ENCODE peak calls at places on chromosome 14, in four cellular contexts. One of them, this sample, is unnamed.
A peak's percentile ranks its signal among the peaks of the same experiment; 100 is the strongest.

GRCh38 chr14:38951451-38951850 is 151.6 kb downstream of the SEC23A start:
- DNase-seq in adipocyte: peak; percentile 59
- DNase-seq in suprapubic skin: no peak
- DNase-seq in CD4-positive, CD25-positive, alpha-beta regulatory T cell: no peak
- DNase-seq in this sample: no peak

GRCh38 chr14:97025722-97026121 is 228.5 kb downstream of the VRK1 start:
- DNase-seq in adipocyte: no peak
- DNase-seq in suprapubic skin: no peak
- DNase-seq in CD4-positive, CD25-positive, alpha-beta regulatory T cell: no peak
- DNase-seq in this sample: no peak

GRCh38 chr14:65972891-65973290 is 513.3 kb upstream of the CCDC196 start:
- DNase-seq in adipocyte: peak; percentile 60
- DNase-seq in suprapubic skin: no peak
- DNase-seq in CD4-positive, CD25-positive, alpha-beta regulatory T cell: no peak
- DNase-seq in this sample: no peak

GRCh38 chr14:49550284-49551184 is 35.6 kb downstream of the RPS29 start:
- DNase-seq in adipocyte: peak; percentile 25
- DNase-seq in suprapubic skin: no peak
- DNase-seq in CD4-positive, CD25-positive, alpha-beta regulatory T cell: no peak
- DNase-seq in this sample: no peak

GRCh38 chr14:95862243-95862642 is 14.4 kb upstream of the TUNAR start:
- DNase-seq in adipocyte: peak; percentile 5
- DNase-seq in suprapubic skin: no peak
- DNase-seq in CD4-positive, CD25-positive, alpha-beta regulatory T cell: no peak
- DNase-seq in this sample: no peak

GRCh38 chr14:96578619-96579018 is 76.4 kb downstream of the PAPOLA start:
- DNase-seq in adipocyte: no peak
- DNase-seq in suprapubic skin: no peak
- DNase-seq in CD4-positive, CD25-positive, alpha-beta regulatory T cell: no peak
- DNase-seq in this sample: no peak

GRCh38 chr14:50123062-50123461 is 6.7 kb upstream of the VCPKMT start:
- DNase-seq in adipocyte: no peak
- DNase-seq in suprapubic skin: no peak
- DNase-seq in CD4-positive, CD25-positive, alpha-beta regulatory T cell: no peak
- DNase-seq in this sample: no peak

GRCh38 chr14:49541049-49541448 is 45.1 kb downstream of the RPS29 start:
- DNase-seq in adipocyte: no peak
- DNase-seq in suprapubic skin: no peak
- DNase-seq in CD4-positive, CD25-positive, alpha-beta regulatory T cell: no peak
- DNase-seq in this sample: no peak

GRCh38 chr14:36857136-36857535 is 195.5 kb downstream of the PAX9 start:
- DNase-seq in adipocyte: no peak
- DNase-seq in suprapubic skin: no peak
- DNase-seq in CD4-positive, CD25-positive, alpha-beta regulatory T cell: no peak
- DNase-seq in this sample: no peak

GRCh38 chr14:74792249-74793039 is 29.3 kb downstream of the YLPM1 start:
- DNase-seq in adipocyte: no peak
- DNase-seq in suprapubic skin: no peak
- DNase-seq in CD4-positive, CD25-positive, alpha-beta regulatory T cell: peak; percentile 77
- DNase-seq in this sample: no peak

GRCh38 chr14:94598816-94599655 is 13.2 kb upstream of the SERPINA3 start:
- DNase-seq in adipocyte: peak; percentile 97
- DNase-seq in suprapubic skin: peak; percentile 76
- DNase-seq in CD4-positive, CD25-positive, alpha-beta regulatory T cell: no peak
- DNase-seq in this sample: peak; percentile 86

GRCh38 chr14:48125654-48126053 is 450.2 kb upstream of the MDGA2 start:
- DNase-seq in adipocyte: no peak
- DNase-seq in suprapubic skin: no peak
- DNase-seq in CD4-positive, CD25-positive, alpha-beta regulatory T cell: no peak
- DNase-seq in this sample: no peak

GRCh38 chr14:33163109-33163508 is 224.4 kb downstream of the NPAS3 start:
- DNase-seq in adipocyte: no peak
- DNase-seq in suprapubic skin: no peak
- DNase-seq in CD4-positive, CD25-positive, alpha-beta regulatory T cell: no peak
- DNase-seq in this sample: no peak

GRCh38 chr14:85934886-85935254 is 404.9 kb downstream of the FLRT2 start:
- DNase-seq in adipocyte: no peak
- DNase-seq in suprapubic skin: no peak
- DNase-seq in CD4-positive, CD25-positive, alpha-beta regulatory T cell: peak; percentile 63
- DNase-seq in this sample: no peak

GRCh38 chr14:74549588-74549987 is 56.0 kb downstream of the ISCA2 start:
- DNase-seq in adipocyte: peak; percentile 14
- DNase-seq in suprapubic skin: no peak
- DNase-seq in CD4-positive, CD25-positive, alpha-beta regulatory T cell: no peak
- DNase-seq in this sample: no peak

GRCh38 chr14:98198385-98198784 is 1073.6 kb downstream of the BCL11B start:
- DNase-seq in adipocyte: no peak
- DNase-seq in suprapubic skin: no peak
- DNase-seq in CD4-positive, CD25-positive, alpha-beta regulatory T cell: peak; percentile 87
- DNase-seq in this sample: no peak

GRCh38 chr14:38723954-38724353 is 379.1 kb downstream of the SEC23A start:
- DNase-seq in adipocyte: no peak
- DNase-seq in suprapubic skin: no peak
- DNase-seq in CD4-positive, CD25-positive, alpha-beta regulatory T cell: no peak
- DNase-seq in this sample: no peak

GRCh38 chr14:103541944-103542544 is 13.0 kb downstream of the TRMT61A start:
- DNase-seq in adipocyte: no peak
- DNase-seq in suprapubic skin: no peak
- DNase-seq in CD4-positive, CD25-positive, alpha-beta regulatory T cell: no peak
- DNase-seq in this sample: peak; percentile 32

GRCh38 chr14:80388980-80389711 is 177.8 kb upstream of the DIO2 start:
- DNase-seq in adipocyte: peak; percentile 87
- DNase-seq in suprapubic skin: no peak
- DNase-seq in CD4-positive, CD25-positive, alpha-beta regulatory T cell: no peak
- DNase-seq in this sample: no peak

GRCh38 chr14:56118611-56119181 is 485 bp downstream of the PELI2 start:
- DNase-seq in adipocyte: peak; percentile 58
- DNase-seq in suprapubic skin: no peak
- DNase-seq in CD4-positive, CD25-positive, alpha-beta regulatory T cell: peak; percentile 7
- DNase-seq in this sample: peak; percentile 79

GRCh38 chr14:65237023-65237814 is 134.9 kb upstream of the MAX start:
- DNase-seq in adipocyte: peak; percentile 51
- DNase-seq in suprapubic skin: no peak
- DNase-seq in CD4-positive, CD25-positive, alpha-beta regulatory T cell: no peak
- DNase-seq in this sample: no peak

GRCh38 chr14:88163731-88164255 is 158.9 kb downstream of the GPR65 start:
- DNase-seq in adipocyte: no peak
- DNase-seq in suprapubic skin: no peak
- DNase-seq in CD4-positive, CD25-positive, alpha-beta regulatory T cell: peak; percentile 27
- DNase-seq in this sample: no peak

GRCh38 chr14:58663494-58664111 is 25.8 kb downstream of the DACT1 start:
- DNase-seq in adipocyte: peak; percentile 65
- DNase-seq in suprapubic skin: no peak
- DNase-seq in CD4-positive, CD25-positive, alpha-beta regulatory T cell: no peak
- DNase-seq in this sample: no peak

GRCh38 chr14:89416002-89416995 is 734 bp downstream of the FOXN3 start:
- DNase-seq in adipocyte: peak; percentile 97
- DNase-seq in suprapubic skin: peak; percentile 100
- DNase-seq in CD4-positive, CD25-positive, alpha-beta regulatory T cell: peak; percentile 98
- DNase-seq in this sample: peak; percentile 98

GRCh38 chr14:52266179-52266578 is 1.3 kb upstream of the PTGDR start:
- DNase-seq in adipocyte: peak; percentile 84
- DNase-seq in suprapubic skin: no peak
- DNase-seq in CD4-positive, CD25-positive, alpha-beta regulatory T cell: no peak
- DNase-seq in this sample: peak; percentile 54

GRCh38 chr14:73754911-73755360 is 40.8 kb upstream of the PNMA1 start:
- DNase-seq in adipocyte: peak; percentile 66
- DNase-seq in suprapubic skin: no peak
- DNase-seq in CD4-positive, CD25-positive, alpha-beta regulatory T cell: no peak
- DNase-seq in this sample: peak; percentile 66

GRCh38 chr14:105274600-105274999 is 26.2 kb downstream of the BRF1 start:
- DNase-seq in adipocyte: no peak
- DNase-seq in suprapubic skin: no peak
- DNase-seq in CD4-positive, CD25-positive, alpha-beta regulatory T cell: no peak
- DNase-seq in this sample: no peak

GRCh38 chr14:105271224-105271890 is 23.0 kb downstream of the BTBD6 start:
- DNase-seq in adipocyte: no peak
- DNase-seq in suprapubic skin: no peak
- DNase-seq in CD4-positive, CD25-positive, alpha-beta regulatory T cell: no peak
- DNase-seq in this sample: no peak

GRCh38 chr14:105272623-105273022 is 24.3 kb downstream of the BTBD6 start:
- DNase-seq in adipocyte: no peak
- DNase-seq in suprapubic skin: no peak
- DNase-seq in CD4-positive, CD25-positive, alpha-beta regulatory T cell: no peak
- DNase-seq in this sample: no peak

GRCh38 chr14:105275267-105275946 is 25.4 kb downstream of the BRF1 start:
- DNase-seq in adipocyte: peak; percentile 86
- DNase-seq in suprapubic skin: no peak
- DNase-seq in CD4-positive, CD25-positive, alpha-beta regulatory T cell: no peak
- DNase-seq in this sample: peak; percentile 56

DNA sequence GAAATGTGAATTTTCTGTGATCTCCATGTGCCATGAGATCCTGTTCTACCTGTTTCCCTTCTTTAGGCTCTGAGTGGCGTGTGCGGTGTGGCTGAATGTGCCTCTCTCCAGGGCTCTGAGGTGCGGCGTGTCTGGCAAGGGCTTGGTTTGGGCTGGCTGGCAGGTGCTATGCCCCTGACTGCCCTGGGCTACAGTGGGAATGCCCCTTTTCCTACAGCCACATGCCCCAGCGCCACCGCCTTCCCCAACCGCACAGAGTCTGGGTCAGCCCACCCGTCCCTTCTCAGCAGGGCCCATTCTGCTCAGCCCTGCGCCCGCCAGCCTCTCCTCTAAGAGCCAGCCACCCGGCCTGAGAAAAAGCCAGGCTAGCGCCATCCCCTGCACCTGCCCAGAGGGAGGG is 24.7 kb downstream of the BTBD6 start:
- DNase-seq in adipocyte: no peak
- DNase-seq in suprapubic skin: no peak
- DNase-seq in CD4-positive, CD25-positive, alpha-beta regulatory T cell: no peak
- DNase-seq in this sample: no peak
- H3K4me1 ChIP-seq in adipocyte: peaks cover 27% of the 10 kb centered on the region
- H3K4me1 ChIP-seq in suprapubic skin: peaks cover 25% of the 10 kb centered on the region
- H3K4me1 ChIP-seq in CD4-positive, CD25-positive, alpha-beta regulatory T cell: no peaks in the 10 kb centered on the region
- H3K4me1 ChIP-seq in this sample: no peaks in the 10 kb centered on the region

GRCh38 chr14:99731536-99732435 is 47.7 kb downstream of the CYP46A1 start:
- DNase-seq in adipocyte: no peak
- DNase-seq in suprapubic skin: peak; percentile 55
- DNase-seq in CD4-positive, CD25-positive, alpha-beta regulatory T cell: no peak
- DNase-seq in this sample: peak; percentile 76
- H3K4me1 ChIP-seq in adipocyte: peaks cover 5% of the 10 kb centered on the region
- H3K4me1 ChIP-seq in suprapubic skin: peaks cover 29% of the 10 kb centered on the region
- H3K4me1 ChIP-seq in CD4-positive, CD25-positive, alpha-beta regulatory T cell: peaks cover 10% of the 10 kb centered on the region
- H3K4me1 ChIP-seq in this sample: no peaks in the 10 kb centered on the region

GRCh38 chr14:61716956-61717355 is 21.6 kb downstream of the HIF1A start:
- DNase-seq in adipocyte: no peak
- DNase-seq in suprapubic skin: no peak
- DNase-seq in CD4-positive, CD25-positive, alpha-beta regulatory T cell: no peak
- DNase-seq in this sample: no peak
- H3K4me1 ChIP-seq in adipocyte: peaks cover 79% of the 10 kb centered on the region
- H3K4me1 ChIP-seq in suprapubic skin: peaks cover 44% of the 10 kb centered on the region
- H3K4me1 ChIP-seq in CD4-positive, CD25-positive, alpha-beta regulatory T cell: peaks cover 35% of the 10 kb centered on the region
- H3K4me1 ChIP-seq in this sample: peaks cover 10% of the 10 kb centered on the region

GRCh38 chr14:69135133-69135532 is 17.8 kb downstream of the DCAF5 start:
- DNase-seq in adipocyte: no peak
- DNase-seq in suprapubic skin: no peak
- DNase-seq in CD4-positive, CD25-positive, alpha-beta regulatory T cell: no peak
- DNase-seq in this sample: no peak
- H3K4me1 ChIP-seq in adipocyte: peaks cover 64% of the 10 kb centered on the region
- H3K4me1 ChIP-seq in suprapubic skin: peaks cover 40% of the 10 kb centered on the region
- H3K4me1 ChIP-seq in CD4-positive, CD25-positive, alpha-beta regulatory T cell: peaks cover 4% of the 10 kb centered on the region
- H3K4me1 ChIP-seq in this sample: peaks cover 8% of the 10 kb centered on the region

DNA sequence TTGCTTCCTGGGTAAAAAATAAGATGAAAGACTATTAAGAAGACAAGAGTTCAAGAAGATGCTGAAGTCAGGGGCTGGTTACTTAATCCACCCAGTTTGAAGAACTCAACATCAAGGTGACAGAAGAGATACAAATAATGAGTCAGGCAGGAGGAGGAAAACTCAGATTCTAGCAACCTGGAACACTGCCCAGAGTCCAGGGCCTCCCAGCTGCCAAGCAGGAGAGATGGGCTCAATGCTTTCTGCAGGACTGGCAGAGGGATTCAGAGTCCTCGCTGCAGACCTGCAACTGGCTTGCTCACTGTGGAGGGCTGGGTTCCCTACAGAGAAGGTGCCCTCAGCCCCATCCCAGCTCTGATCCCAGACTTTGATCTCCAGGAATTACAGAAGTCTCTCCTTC is 28.6 kb upstream of the CEBPE start:
- DNase-seq in adipocyte: peak; percentile 58
- DNase-seq in suprapubic skin: no peak
- DNase-seq in CD4-positive, CD25-positive, alpha-beta regulatory T cell: no peak
- DNase-seq in this sample: peak; percentile 66
- H3K4me1 ChIP-seq in adipocyte: peaks cover 31% of the 10 kb centered on the region
- H3K4me1 ChIP-seq in suprapubic skin: peaks cover 69% of the 10 kb centered on the region
- H3K4me1 ChIP-seq in CD4-positive, CD25-positive, alpha-beta regulatory T cell: no peaks in the 10 kb centered on the region
- H3K4me1 ChIP-seq in this sample: peaks cover 10% of the 10 kb centered on the region

GRCh38 chr14:91402278-91403068 is 15.1 kb downstream of the CCDC88C start:
- DNase-seq in adipocyte: no peak
- DNase-seq in suprapubic skin: no peak
- DNase-seq in CD4-positive, CD25-positive, alpha-beta regulatory T cell: peak; percentile 42
- DNase-seq in this sample: no peak
- H3K4me1 ChIP-seq in adipocyte: peaks cover 18% of the 10 kb centered on the region
- H3K4me1 ChIP-seq in suprapubic skin: peaks cover 16% of the 10 kb centered on the region
- H3K4me1 ChIP-seq in CD4-positive, CD25-positive, alpha-beta regulatory T cell: peaks cover 97% of the 10 kb centered on the region
- H3K4me1 ChIP-seq in this sample: peaks cover 6% of the 10 kb centered on the region

GRCh38 chr14:101966742-101967141 is 2.4 kb downstream of the DYNC1H1 start:
- DNase-seq in adipocyte: no peak
- DNase-seq in suprapubic skin: no peak
- DNase-seq in CD4-positive, CD25-positive, alpha-beta regulatory T cell: no peak
- DNase-seq in this sample: no peak
- H3K4me1 ChIP-seq in adipocyte: peaks cover 49% of the 10 kb centered on the region
- H3K4me1 ChIP-seq in suprapubic skin: peaks cover 43% of the 10 kb centered on the region
- H3K4me1 ChIP-seq in CD4-positive, CD25-positive, alpha-beta regulatory T cell: peaks cover 36% of the 10 kb centered on the region
- H3K4me1 ChIP-seq in this sample: peaks cover 5% of the 10 kb centered on the region

GRCh38 chr14:77603031-77603430 is 13.4 kb downstream of the SPTLC2 start:
- DNase-seq in adipocyte: no peak
- DNase-seq in suprapubic skin: no peak
- DNase-seq in CD4-positive, CD25-positive, alpha-beta regulatory T cell: no peak
- DNase-seq in this sample: no peak
- H3K4me1 ChIP-seq in adipocyte: peaks cover 15% of the 10 kb centered on the region
- H3K4me1 ChIP-seq in suprapubic skin: peaks cover 43% of the 10 kb centered on the region
- H3K4me1 ChIP-seq in CD4-positive, CD25-positive, alpha-beta regulatory T cell: peaks cover 19% of the 10 kb centered on the region
- H3K4me1 ChIP-seq in this sample: peaks cover 5% of the 10 kb centered on the region

GRCh38 chr14:60865378-60866127 is 115.3 kb downstream of the TRMT5 start:
- DNase-seq in adipocyte: peak; percentile 35
- DNase-seq in suprapubic skin: no peak
- DNase-seq in CD4-positive, CD25-positive, alpha-beta regulatory T cell: no peak
- DNase-seq in this sample: no peak

GRCh38 chr14:60862283-60862682 is 118.6 kb downstream of the TRMT5 start:
- DNase-seq in adipocyte: peak; percentile 74
- DNase-seq in suprapubic skin: no peak
- DNase-seq in CD4-positive, CD25-positive, alpha-beta regulatory T cell: no peak
- DNase-seq in this sample: no peak

GRCh38 chr14:60863251-60863650 is 117.6 kb downstream of the TRMT5 start:
- DNase-seq in adipocyte: no peak
- DNase-seq in suprapubic skin: no peak
- DNase-seq in CD4-positive, CD25-positive, alpha-beta regulatory T cell: no peak
- DNase-seq in this sample: no peak

GRCh38 chr14:60861545-60862147 is 119.2 kb downstream of the TRMT5 start:
- DNase-seq in adipocyte: no peak
- DNase-seq in suprapubic skin: no peak
- DNase-seq in CD4-positive, CD25-positive, alpha-beta regulatory T cell: no peak
- DNase-seq in this sample: no peak

GRCh38 chr14:60867503-60868172 is 113.2 kb downstream of the TRMT5 start:
- DNase-seq in adipocyte: no peak
- DNase-seq in suprapubic skin: no peak
- DNase-seq in CD4-positive, CD25-positive, alpha-beta regulatory T cell: no peak
- DNase-seq in this sample: no peak
- H3K4me1 ChIP-seq in adipocyte: peaks cover 42% of the 10 kb centered on the region
- H3K4me1 ChIP-seq in suprapubic skin: peaks cover 12% of the 10 kb centered on the region
- H3K4me1 ChIP-seq in CD4-positive, CD25-positive, alpha-beta regulatory T cell: no peaks in the 10 kb centered on the region
- H3K4me1 ChIP-seq in this sample: no peaks in the 10 kb centered on the region

GRCh38 chr14:24130717-24131548 is 474 bp downstream of the FITM1 start:
- DNase-seq in adipocyte: no peak
- DNase-seq in suprapubic skin: no peak
- DNase-seq in CD4-positive, CD25-positive, alpha-beta regulatory T cell: no peak
- DNase-seq in this sample: peak; percentile 90
- H3K4me1 ChIP-seq in adipocyte: no peaks in the 10 kb centered on the region
- H3K4me1 ChIP-seq in suprapubic skin: peaks cover 16% of the 10 kb centered on the region
- H3K4me1 ChIP-seq in CD4-positive, CD25-positive, alpha-beta regulatory T cell: peaks cover 24% of the 10 kb centered on the region
- H3K4me1 ChIP-seq in this sample: peaks cover 6% of the 10 kb centered on the region